ENCODE peak calls at places on chromosome 2, in four cellular contexts. B, E, G and K are unnamed samples.

GRCh38 chr2:241816431-241817121 is 7.6 kb downstream of the NEU4 start:
- DNase-seq in B (peak), E (no peak), G (no peak), K (no peak)

GRCh38 chr2:223929575-223930001 is 15.5 kb downstream of the WDFY1 start:
- DNase-seq in B (no peak), E (no peak), G (no peak), K (no peak)

GRCh38 chr2:108633379-108633778 is 85.9 kb upstream of the RANBP2 start:
- DNase-seq in B (no peak), E (no peak), G (no peak), K (no peak)

GRCh38 chr2:128310761-128311160 is 7.9 kb downstream of the HS6ST1 start:
- DNase-seq in B (peak), E (peak), G (no peak), K (no peak)

GRCh38 chr2:111702119-111702808 is 181.7 kb downstream of the ANAPC1 start:
- DNase-seq in B (peak), E (no peak), G (peak), K (peak)

GRCh38 chr2:60297296-60298010 is 256.0 kb downstream of the BCL11A start:
- DNase-seq in B (peak), E (no peak), G (no peak), K (no peak)

GRCh38 chr2:242060212-242060835 is 190.8 kb downstream of the RTP5 start:
- DNase-seq in B (no peak), E (no peak), G (no peak), K (peak)

GRCh38 chr2:97871096-97871780 is 124.5 kb downstream of the TMEM131 start:
- DNase-seq in B (no peak), E (no peak), G (no peak), K (peak)